ENCODE peak calls at places on chromosomes 6 and 20, in four cellular contexts. S is cardiac muscle cell, L is right lobe of liver, G is cardiac fibroblast. R is an unnamed sample.

GRCh38 chr6:71334768-71335167 is 46.2 kb downstream of the OGFRL1 start:
- DNase-seq in S (no peak), G (no peak), L (no peak), R (no peak)

GRCh38 chr6:143878272-143878760 is 14.0 kb downstream of the ZC2HC1B start:
- DNase-seq in S (no peak), G (peak; percentile 10), L (no peak), R (no peak)

GRCh38 chr6:42984924-42985475 is 630 bp downstream of the PPP2R5D start:
- DNase-seq in L (no peak), S (peak; percentile 25), G (peak; percentile 14), R (peak; percentile 13)

GRCh38 chr6:154852700-154853099 is 119.5 kb downstream of the SCAF8 start:
- DNase-seq in S (no peak), L (no peak), G (peak; percentile 21), R (no peak)

GRCh38 chr6:1609662-1610496 is at the start of gene FOXC1:
- DNase-seq in S (peak; percentile 87), G (peak; percentile 95), L (peak; percentile 87), R (peak; percentile 92)

GRCh38 chr6:169853196-169854082 is 102.0 kb downstream of the ERMARD start:
- DNase-seq in S (no peak), L (no peak), G (no peak), R (no peak)

GRCh38 chr6:168107191-168107940 is 28.4 kb upstream of the FRMD1 start:
- DNase-seq in L (no peak), G (peak; percentile 7), S (no peak), R (no peak)

GRCh38 chr20:5918856-5919633 is 31.3 kb downstream of the TRMT6 start:
- DNase-seq in S (no peak), G (peak; percentile 81), L (no peak), R (no peak)

GRCh38 chr6:14212020-14212419 is 94.4 kb downstream of the CD83 start:
- DNase-seq in S (no peak), G (no peak), L (peak; percentile 45), R (no peak)

GRCh38 chr20:63529180-63529860 is 7.9 kb downstream of the PTK6 start:
- DNase-seq in L (peak; percentile 51), G (no peak), S (no peak), R (no peak)

GRCh38 chr6:69827491-69827890 is 30.7 kb upstream of the LMBRD1 start:
- DNase-seq in G (peak; percentile 83), L (no peak), S (no peak), R (no peak)

GRCh38 chr6:54860739-54861138 is 14.2 kb downstream of the FAM83B start:
- DNase-seq in L (no peak), G (peak; percentile 20), S (no peak), R (no peak)

GRCh38 chr6:75813476-75814250 is 64.6 kb downstream of the MYO6 start:
- DNase-seq in L (no peak), S (no peak), G (no peak), R (no peak)

GRCh38 chr6:28758046-28758817 is 165.6 kb downstream of the TRIM27 start:
- DNase-seq in L (no peak), G (peak; percentile 76), S (no peak), R (peak; percentile 65)

GRCh38 chr6:72464791-72465691 is 156.8 kb upstream of the KCNQ5 start:
- DNase-seq in G (peak; percentile 85), S (no peak), L (no peak), R (no peak)

GRCh38 chr6:148771212-148771601 is 24.4 kb downstream of the UST start:
- DNase-seq in L (no peak), G (no peak), S (no peak), R (no peak)

GRCh38 chr6:159951772-159952171 is 17.1 kb upstream of the IGF2R start:
- DNase-seq in G (peak; percentile 59), S (no peak), L (no peak), R (no peak)

GRCh38 chr6:41698350-41698781 is 37.0 kb downstream of the TFEB start:
- DNase-seq in L (no peak), G (peak; percentile 98), S (no peak), R (no peak)

GRCh38 chr20:1427457-1428054 is 34.7 kb upstream of the FKBP1A start:
- DNase-seq in G (no peak), L (no peak), S (no peak), R (no peak)

GRCh38 chr6:138970856-138971425 is 17.1 kb downstream of the REPS1 start:
- DNase-seq in L (no peak), G (peak; percentile 97), S (no peak), R (no peak)

GRCh38 chr6:81697564-81697963 is 54.9 kb downstream of the TENT5A start:
- DNase-seq in S (no peak), L (no peak), G (peak; percentile 63), R (no peak)

GRCh38 chr6:37874726-37875125 is 55.2 kb downstream of the ZFAND3 start:
- DNase-seq in S (no peak), L (no peak), G (no peak), R (no peak)

GRCh38 chr6:16295060-16295459 is 56.7 kb downstream of the GMPR start:
- DNase-seq in G (no peak), S (no peak), L (no peak), R (no peak)

GRCh38 chr20:34713194-34713943 is 9.2 kb downstream of the TP53INP2 start:
- DNase-seq in G (peak; percentile 99), L (no peak), S (peak; percentile 48), R (no peak)

GRCh38 chr6:113654396-113654795 is 202.7 kb upstream of the MARCKS start:
- DNase-seq in L (peak; percentile 89), S (no peak), G (peak; percentile 65), R (no peak)

GRCh38 chr20:60501048-60501447 is 542.8 kb downstream of the CDH26 start:
- DNase-seq in L (no peak), G (no peak), S (no peak), R (no peak)
- H3K4me3 ChIP-seq in L (no peak overlapping the region), G (no peak overlapping the region), S (no peak overlapping the region), R (no peak overlapping the region)

GRCh38 chr20:52175840-52176239 is 15.7 kb downstream of the ZFP64 start:
- DNase-seq in S (no peak), L (no peak), G (no peak), R (no peak)
- TF ChIP-seq CTCF in S (no peak), L (no peak), G (no peak), R (no peak)

DNA sequence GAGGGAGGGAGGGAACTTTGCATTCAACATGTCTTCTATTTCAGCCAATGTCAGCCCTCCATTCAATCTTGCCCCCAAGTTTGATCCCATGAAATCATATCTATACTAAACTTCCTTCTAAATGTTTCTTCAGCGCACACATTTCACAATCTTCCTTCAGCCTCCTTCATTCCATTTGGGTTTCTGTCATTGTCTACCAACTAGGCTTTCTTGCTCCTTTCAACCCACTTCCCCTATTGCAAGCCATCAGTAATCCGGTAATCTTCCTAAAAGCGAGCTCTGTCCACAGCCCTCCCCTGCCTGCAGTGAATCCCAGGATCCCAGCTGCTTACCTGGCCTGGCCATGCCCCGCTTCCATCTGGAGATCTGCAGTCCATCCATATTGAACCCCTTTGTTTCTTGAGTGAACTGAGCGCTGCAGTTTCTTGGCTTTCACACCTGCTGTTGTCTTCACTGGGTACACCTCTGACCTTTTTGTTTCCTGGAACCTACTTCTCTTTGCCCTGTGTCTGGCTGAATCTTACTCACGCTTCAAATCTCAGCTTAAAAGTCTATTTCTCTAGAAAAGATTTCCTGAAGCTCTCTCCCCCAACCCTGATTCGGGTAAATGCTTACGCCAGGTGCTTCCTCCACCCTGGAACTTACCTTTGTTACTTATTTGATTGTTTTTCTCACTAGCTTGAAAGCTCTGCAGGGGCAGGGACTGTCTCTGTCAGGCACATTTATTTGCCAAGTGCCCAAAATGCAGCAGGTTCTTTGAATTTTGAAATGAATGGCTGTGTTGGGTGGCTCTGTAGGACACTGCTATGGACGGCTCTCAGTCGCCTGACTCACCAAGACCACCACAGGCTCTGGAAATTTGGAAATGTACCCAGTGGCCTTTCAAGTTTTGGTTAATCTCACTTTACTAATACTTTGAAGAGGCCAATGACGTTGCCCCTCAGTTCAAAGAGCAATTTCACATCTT is 50.3 kb downstream of the ADTRP start:
- DNase-seq in L (no peak), S (no peak), G (no peak), R (no peak)
- H3K4me3 ChIP-seq in L (no peak overlapping the region), S (no peak overlapping the region), G (no peak overlapping the region), R (no peak overlapping the region)

GRCh38 chr20:38127920-38128528 is 37.0 kb downstream of the TGM2 start:
- DNase-seq in L (no peak), S (no peak), G (no peak), R (no peak)

GRCh38 chr20:38127011-38127621 is 38.0 kb downstream of the TGM2 start:
- DNase-seq in G (peak; percentile 63), L (no peak), S (no peak), R (peak; percentile 37)

GRCh38 chr20:38126146-38126912 is 38.7 kb downstream of the TGM2 start:
- DNase-seq in L (peak; percentile 81), S (no peak), G (peak; percentile 31), R (no peak)

GRCh38 chr20:38123021-38123587 is 42.0 kb downstream of the TGM2 start:
- DNase-seq in L (no peak), G (peak; percentile 54), S (no peak), R (peak; percentile 96)

DNA sequence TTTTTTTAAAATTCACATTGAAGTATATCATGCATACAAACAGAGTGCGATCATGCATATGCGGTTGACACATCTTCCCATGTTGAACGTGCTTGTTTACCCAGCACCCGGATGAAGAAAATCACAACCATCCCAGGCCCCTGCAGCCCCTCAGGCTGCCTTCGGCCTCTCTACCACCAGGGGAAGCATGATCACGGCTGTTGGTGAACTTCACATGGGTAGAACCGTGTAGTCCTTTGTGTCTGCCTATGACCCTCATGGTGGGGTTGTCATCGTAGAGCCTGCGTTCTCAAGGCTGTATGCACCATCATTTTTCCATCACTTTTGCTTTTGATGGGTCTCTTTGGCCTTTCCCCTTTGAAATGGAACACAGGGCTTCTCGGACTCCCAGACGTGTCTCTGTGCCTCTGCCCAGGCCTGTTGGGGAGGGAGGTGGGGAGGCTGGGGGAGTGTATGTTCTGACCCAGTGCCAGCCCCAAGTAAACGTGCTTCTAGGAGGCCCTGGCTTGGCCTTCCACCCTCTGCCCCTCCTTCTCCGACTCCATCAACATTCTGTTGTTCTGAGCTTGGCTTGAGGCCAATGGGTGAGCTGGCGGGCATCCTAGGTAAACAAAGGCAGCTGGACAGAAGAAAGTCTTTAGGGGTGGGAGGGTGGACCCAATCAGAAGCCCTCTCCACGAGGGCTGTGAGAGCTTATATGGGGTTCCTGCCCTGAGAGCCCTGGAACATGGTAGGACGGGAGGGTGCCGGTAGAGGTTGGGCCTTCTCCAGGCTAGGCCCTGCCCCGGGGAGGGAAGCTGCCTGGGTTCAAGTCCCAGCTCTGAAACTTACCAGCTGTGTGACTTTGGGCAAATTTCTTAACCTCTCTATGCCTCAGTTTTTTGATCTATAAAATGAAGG is 39.7 kb downstream of the TGM2 start:
- DNase-seq in L (peak; percentile 90), S (no peak), G (peak; percentile 84), R (no peak)
- TF ChIP-seq CTCF in L (no peak), S (no peak), G (peak; percentile 16), R (no peak)

R was measured in Caco-2.